ENCODE peak calls at places on chromosomes 4 and X, in ten cellular contexts. One of them, this sample, is unnamed. For H3K4me1, the result is how much of the 10 kb centered on the place peaks cover.

GRCh38 chrX:41449615-41450014 is 2.5 kb downstream of the NYX start:
- DNase-seq in suprapubic skin: no peak
- DNase-seq in Peyer's patch: no peak
- DNase-seq in prostate gland: no peak
- DNase-seq in uterus: no peak
- DNase-seq in ovary: no peak
- DNase-seq in transverse colon: no peak
- DNase-seq in K562: no peak
- DNase-seq in A549: no peak
- DNase-seq in breast epithelium: no peak
- DNase-seq in this sample: no peak

GRCh38 chrX:81120270-81120935 is 81.3 kb downstream of the HMGN5 start:
- DNase-seq in transverse colon: no peak
- DNase-seq in ovary: no peak
- DNase-seq in breast epithelium: no peak
- DNase-seq in K562: peak
- DNase-seq in Peyer's patch: peak
- DNase-seq in prostate gland: peak
- DNase-seq in uterus: no peak
- DNase-seq in suprapubic skin: no peak
- DNase-seq in A549: no peak
- DNase-seq in this sample: no peak

GRCh38 chr4:3766791-3767561 is 791 bp downstream of the ADRA2C start:
- DNase-seq in suprapubic skin: no peak
- DNase-seq in A549: no peak
- DNase-seq in transverse colon: no peak
- DNase-seq in Peyer's patch: no peak
- DNase-seq in prostate gland: no peak
- DNase-seq in breast epithelium: no peak
- DNase-seq in K562: no peak
- DNase-seq in ovary: peak
- DNase-seq in uterus: peak
- DNase-seq in this sample: no peak

GRCh38 chr4:182486895-182487294 is 243.7 kb downstream of the TENM3 start:
- DNase-seq in Peyer's patch: no peak
- DNase-seq in ovary: no peak
- DNase-seq in prostate gland: no peak
- DNase-seq in breast epithelium: no peak
- DNase-seq in suprapubic skin: no peak
- DNase-seq in transverse colon: no peak
- DNase-seq in uterus: no peak
- DNase-seq in A549: no peak
- DNase-seq in K562: no peak
- DNase-seq in this sample: no peak

GRCh38 chrX:44227981-44228380 is 115.5 kb downstream of the EFHC2 start:
- DNase-seq in prostate gland: no peak
- DNase-seq in suprapubic skin: no peak
- DNase-seq in uterus: no peak
- DNase-seq in Peyer's patch: no peak
- DNase-seq in K562: no peak
- DNase-seq in breast epithelium: no peak
- DNase-seq in transverse colon: no peak
- DNase-seq in A549: no peak
- DNase-seq in ovary: no peak
- DNase-seq in this sample: no peak

GRCh38 chr4:121070274-121070673 is 2.1 kb downstream of the NDNF start:
- DNase-seq in prostate gland: no peak
- DNase-seq in K562: no peak
- DNase-seq in Peyer's patch: no peak
- DNase-seq in breast epithelium: no peak
- DNase-seq in A549: no peak
- DNase-seq in ovary: peak
- DNase-seq in uterus: no peak
- DNase-seq in suprapubic skin: no peak
- DNase-seq in transverse colon: peak
- DNase-seq in this sample: no peak

GRCh38 chrX:24876782-24877315 is 138.9 kb downstream of the ARX start:
- DNase-seq in transverse colon: no peak
- DNase-seq in prostate gland: no peak
- DNase-seq in Peyer's patch: no peak
- DNase-seq in K562: no peak
- DNase-seq in uterus: no peak
- DNase-seq in ovary: no peak
- DNase-seq in A549: no peak
- DNase-seq in suprapubic skin: no peak
- DNase-seq in breast epithelium: no peak
- DNase-seq in this sample: no peak

GRCh38 chrX:4935387-4935786 is 1221.9 kb upstream of the PRKX start:
- DNase-seq in uterus: no peak
- DNase-seq in A549: no peak
- DNase-seq in suprapubic skin: no peak
- DNase-seq in Peyer's patch: no peak
- DNase-seq in transverse colon: no peak
- DNase-seq in ovary: no peak
- DNase-seq in prostate gland: no peak
- DNase-seq in K562: no peak
- DNase-seq in breast epithelium: no peak
- DNase-seq in this sample: no peak

GRCh38 chrX:123217728-123218127 is 33.6 kb downstream of the GRIA3 start:
- DNase-seq in Peyer's patch: no peak
- DNase-seq in suprapubic skin: no peak
- DNase-seq in prostate gland: no peak
- DNase-seq in A549: no peak
- DNase-seq in K562: peak
- DNase-seq in breast epithelium: no peak
- DNase-seq in uterus: no peak
- DNase-seq in transverse colon: no peak
- DNase-seq in ovary: no peak
- DNase-seq in this sample: no peak

DNA sequence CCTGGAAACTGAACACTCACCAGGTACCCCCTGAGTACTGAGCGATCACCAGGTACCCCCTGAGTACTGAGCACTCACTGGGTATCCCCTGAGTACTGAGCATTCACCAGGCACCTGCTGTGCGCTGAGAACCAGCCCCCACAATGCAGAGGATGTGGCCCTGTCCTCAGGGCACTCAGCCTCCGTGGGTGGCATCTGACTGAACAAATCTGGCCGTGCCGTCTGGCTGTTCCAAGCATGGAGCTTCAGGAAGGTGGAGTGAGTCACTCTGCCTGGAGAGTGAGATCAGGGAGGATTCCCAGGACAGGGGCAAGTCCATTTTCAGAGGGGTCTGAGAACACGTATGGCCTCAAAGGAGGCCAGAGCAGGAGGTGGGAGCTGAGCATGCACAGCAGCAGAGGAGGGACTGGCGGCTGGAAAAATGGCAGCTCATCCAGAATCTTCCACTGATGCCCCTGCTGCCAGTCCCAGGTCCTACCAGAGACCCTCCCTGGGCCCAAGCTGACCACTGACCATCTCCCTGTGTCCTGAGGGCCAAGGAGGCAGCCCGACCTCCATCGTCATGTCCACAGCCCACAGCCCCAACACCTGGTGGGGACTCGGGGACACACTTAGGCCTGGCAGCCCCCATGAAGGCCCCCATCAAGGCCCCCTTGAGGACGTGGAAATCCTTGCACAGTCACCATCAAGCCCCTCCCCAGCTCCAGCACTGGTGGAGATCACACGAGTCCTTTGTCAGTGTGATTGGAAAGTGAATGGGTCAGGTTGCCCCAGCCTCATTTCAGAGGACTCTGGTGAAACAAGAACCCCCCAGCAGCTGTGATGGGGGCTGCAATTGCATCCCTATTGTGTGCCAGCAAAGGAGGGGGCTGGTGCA is 94.1 kb downstream of the HMX1 start:
- DNase-seq in breast epithelium: no peak
- DNase-seq in uterus: no peak
- DNase-seq in suprapubic skin: no peak
- DNase-seq in prostate gland: no peak
- DNase-seq in K562: no peak
- DNase-seq in Peyer's patch: no peak
- DNase-seq in transverse colon: no peak
- DNase-seq in ovary: no peak
- DNase-seq in A549: no peak
- DNase-seq in this sample: no peak
- TF ChIP-seq POLR2A in breast epithelium: no peak
- TF ChIP-seq POLR2A in uterus: no peak
- TF ChIP-seq POLR2A in suprapubic skin: no peak
- TF ChIP-seq POLR2A in prostate gland: no peak
- TF ChIP-seq POLR2A in K562: no peak
- TF ChIP-seq POLR2A in Peyer's patch: no peak
- TF ChIP-seq POLR2A in transverse colon: no peak
- TF ChIP-seq POLR2A in ovary: no peak
- TF ChIP-seq POLR2A in A549: no peak
- TF ChIP-seq POLR2A in this sample: no peak

DNA sequence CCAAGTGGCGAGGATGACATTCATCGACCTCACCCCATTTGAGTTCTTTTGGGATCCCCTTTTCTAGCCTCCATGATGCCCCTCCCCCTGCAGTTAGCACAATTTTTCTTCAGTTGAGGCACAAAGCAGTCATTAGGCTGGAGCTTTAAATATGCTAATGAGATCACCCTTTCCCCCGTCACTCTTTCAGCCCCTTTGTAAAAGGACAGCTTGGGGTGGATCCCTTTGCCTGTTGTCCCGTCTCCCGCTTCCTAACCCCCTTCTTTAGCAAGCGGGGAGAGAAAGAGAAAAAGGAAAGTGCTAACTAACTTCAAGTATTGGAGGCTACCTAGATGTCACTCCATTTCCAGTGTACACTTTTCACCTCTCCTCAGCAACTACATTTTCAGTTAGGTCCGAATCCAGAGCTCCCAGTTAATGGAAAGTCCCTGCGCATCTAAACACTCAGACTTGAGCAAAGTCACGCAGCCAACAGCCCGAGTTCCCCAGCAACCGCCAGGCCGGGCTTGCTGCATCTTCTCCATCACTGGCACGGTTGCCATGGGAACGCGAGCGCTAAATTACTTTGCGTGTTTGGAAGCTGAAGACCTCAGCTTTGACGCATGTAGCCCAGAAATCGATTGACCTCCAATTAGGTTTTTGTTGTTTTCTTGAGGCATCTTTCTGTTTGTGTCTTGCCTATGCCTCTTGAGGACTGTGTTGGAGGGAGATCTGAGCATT is 76.8 kb downstream of the RTL5 start:
- DNase-seq in ovary: no peak
- DNase-seq in A549: no peak
- DNase-seq in K562: no peak
- DNase-seq in breast epithelium: no peak
- DNase-seq in uterus: no peak
- DNase-seq in prostate gland: no peak
- DNase-seq in transverse colon: no peak
- DNase-seq in suprapubic skin: no peak
- DNase-seq in Peyer's patch: no peak
- DNase-seq in this sample: no peak
- H3K4me1 ChIP-seq in ovary: under half
- H3K4me1 ChIP-seq in A549: under half
- H3K4me1 ChIP-seq in K562: under half
- H3K4me1 ChIP-seq in breast epithelium: under half
- H3K4me1 ChIP-seq in uterus: under half
- H3K4me1 ChIP-seq in prostate gland: under half
- H3K4me1 ChIP-seq in transverse colon: under half
- H3K4me1 ChIP-seq in suprapubic skin: under half
- H3K4me1 ChIP-seq in Peyer's patch: under half
- H3K4me1 ChIP-seq in this sample: under half

GRCh38 chrX:149540621-149541520 is at the start of gene EOLA1:
- DNase-seq in prostate gland: peak
- DNase-seq in ovary: peak
- DNase-seq in A549: peak
- DNase-seq in uterus: no peak
- DNase-seq in K562: peak
- DNase-seq in transverse colon: peak
- DNase-seq in Peyer's patch: peak
- DNase-seq in breast epithelium: peak
- DNase-seq in suprapubic skin: peak
- DNase-seq in this sample: peak
- TF ChIP-seq POLR2A in prostate gland: peak
- TF ChIP-seq POLR2A in ovary: peak
- TF ChIP-seq POLR2A in A549: peak
- TF ChIP-seq POLR2A in uterus: no peak
- TF ChIP-seq POLR2A in K562: peak
- TF ChIP-seq POLR2A in transverse colon: peak
- TF ChIP-seq POLR2A in Peyer's patch: peak
- TF ChIP-seq POLR2A in breast epithelium: no peak
- TF ChIP-seq POLR2A in suprapubic skin: no peak
- TF ChIP-seq POLR2A in this sample: no peak

GRCh38 chr4:152605031-152605430 is 69.1 kb upstream of the FBXW7 start:
- DNase-seq in Peyer's patch: no peak
- DNase-seq in suprapubic skin: no peak
- DNase-seq in prostate gland: no peak
- DNase-seq in A549: no peak
- DNase-seq in K562: no peak
- DNase-seq in transverse colon: no peak
- DNase-seq in ovary: no peak
- DNase-seq in uterus: no peak
- DNase-seq in breast epithelium: no peak
- DNase-seq in this sample: no peak

GRCh38 chr4:152606800-152607577 is 71.1 kb upstream of the FBXW7 start:
- DNase-seq in transverse colon: no peak
- DNase-seq in K562: no peak
- DNase-seq in ovary: no peak
- DNase-seq in prostate gland: no peak
- DNase-seq in uterus: no peak
- DNase-seq in A549: no peak
- DNase-seq in Peyer's patch: no peak
- DNase-seq in suprapubic skin: no peak
- DNase-seq in breast epithelium: no peak
- DNase-seq in this sample: no peak

GRCh38 chr4:152605641-152606304 is 69.9 kb upstream of the FBXW7 start:
- DNase-seq in Peyer's patch: no peak
- DNase-seq in ovary: no peak
- DNase-seq in K562: no peak
- DNase-seq in transverse colon: no peak
- DNase-seq in breast epithelium: no peak
- DNase-seq in A549: no peak
- DNase-seq in suprapubic skin: no peak
- DNase-seq in uterus: no peak
- DNase-seq in prostate gland: no peak
- DNase-seq in this sample: no peak

GRCh38 chr4:152613841-152614240 is 66.0 kb downstream of the TMEM154 start:
- DNase-seq in A549: no peak
- DNase-seq in ovary: no peak
- DNase-seq in uterus: no peak
- DNase-seq in breast epithelium: no peak
- DNase-seq in prostate gland: no peak
- DNase-seq in Peyer's patch: no peak
- DNase-seq in K562: no peak
- DNase-seq in transverse colon: no peak
- DNase-seq in suprapubic skin: no peak
- DNase-seq in this sample: no peak

DNA sequence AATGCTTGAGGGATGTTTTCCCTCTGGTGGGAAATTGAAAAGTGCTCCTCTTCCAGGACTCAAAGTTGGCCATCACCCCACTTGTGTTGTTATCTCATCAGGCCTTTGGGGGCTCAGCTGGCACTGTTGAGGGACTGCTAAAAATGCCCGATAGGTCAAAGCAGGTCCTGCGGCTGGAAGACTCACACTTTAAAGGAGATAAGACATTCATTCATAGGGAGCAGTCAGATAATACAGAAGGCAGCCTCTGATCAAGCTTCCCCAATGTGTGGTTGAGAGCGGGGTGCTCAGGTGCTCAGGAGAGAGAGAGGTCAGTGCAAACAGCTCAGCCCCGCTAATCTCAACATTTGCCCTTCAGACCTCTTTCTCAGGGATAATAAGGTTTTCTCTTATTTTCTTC is 70.3 kb downstream of the TMEM154 start:
- DNase-seq in Peyer's patch: no peak
- DNase-seq in uterus: no peak
- DNase-seq in K562: peak
- DNase-seq in A549: no peak
- DNase-seq in prostate gland: no peak
- DNase-seq in breast epithelium: no peak
- DNase-seq in suprapubic skin: no peak
- DNase-seq in ovary: no peak
- DNase-seq in transverse colon: no peak
- DNase-seq in this sample: no peak
- H3K4me1 ChIP-seq in Peyer's patch: under half
- H3K4me1 ChIP-seq in uterus: under half
- H3K4me1 ChIP-seq in K562: under half
- H3K4me1 ChIP-seq in A549: under half
- H3K4me1 ChIP-seq in prostate gland: under half
- H3K4me1 ChIP-seq in breast epithelium: under half
- H3K4me1 ChIP-seq in suprapubic skin: under half
- H3K4me1 ChIP-seq in ovary: under half
- H3K4me1 ChIP-seq in transverse colon: under half
- H3K4me1 ChIP-seq in this sample: under half